ENCODE peak calls at places on chromosomes 13 and 19, in ten cellular contexts. R is NCI-H2081; C is astrocyte; Q is RWPE1; K is WTC11; M is activated CD4-positive, alpha-beta T cell treated with anti-CD3 and anti-CD28 coated beads for 1 hour; O is mammary epithelial cell; N is MCF 10A; I is MV-4-11; J is activated T-cell treated with anti-CD3 and anti-CD28 coated beads for 1 hour. G is an unnamed sample.

GRCh38 chr19:3190921-3191805 is 5.4 kb downstream of the NCLN start:
- DNase-seq in R (no peak), C (no peak), Q (no peak), K (no peak), M (no peak), O (no peak), N (no peak), I (no peak), J (no peak), G (no peak)

GRCh38 chr13:59086147-59086546 is 1077.6 kb downstream of the DIAPH3 start:
- DNase-seq in R (no peak), C (peak; percentile 97), Q (no peak), K (no peak), M (no peak), O (peak; percentile 31), N (peak; percentile 57), I (no peak), J (no peak), G (peak; percentile 85)

GRCh38 chr19:10120538-10121198 is 969 bp upstream of the EIF3G start:
- DNase-seq in R (no peak), C (peak; percentile 83), Q (peak; percentile 74), K (no peak), M (no peak), O (peak; percentile 88), N (peak; percentile 68), I (no peak), J (no peak), G (peak; percentile 31)

GRCh38 chr13:24741016-24741662 is 22.8 kb upstream of the RNF17 start:
- DNase-seq in R (no peak), C (no peak), Q (no peak), K (no peak), M (no peak), O (no peak), N (peak; percentile 33), I (no peak), J (no peak), G (no peak)

GRCh38 chr13:39016789-39017188 is 21.1 kb downstream of the PROSER1 start:
- DNase-seq in R (peak; percentile 27), C (no peak), Q (peak; percentile 33), K (no peak), M (no peak), O (peak; percentile 37), N (peak; percentile 52), I (peak; percentile 9), J (no peak), G (peak; percentile 52)

GRCh38 chr13:39451301-39451700 is 151.7 kb downstream of the LHFPL6 start:
- DNase-seq in R (peak; percentile 12), C (peak; percentile 25), Q (no peak), K (no peak), M (no peak), O (peak; percentile 19), N (peak; percentile 53), I (peak; percentile 74), J (no peak), G (no peak)

GRCh38 chr13:77448689-77449088 is 86.8 kb upstream of the SCEL start:
- DNase-seq in R (no peak), C (no peak), Q (no peak), K (peak; percentile 11), M (no peak), O (no peak), N (no peak), I (peak; percentile 80), J (no peak), G (no peak)

GRCh38 chr13:41546372-41547252 is 89.3 kb downstream of the RGCC start:
- DNase-seq in R (no peak), C (peak; percentile 93), Q (peak; percentile 55), K (no peak), M (no peak), O (peak; percentile 94), N (peak; percentile 46), I (peak; percentile 40), J (no peak), G (peak; percentile 88)

GRCh38 chr13:94677799-94678198 is 34.5 kb downstream of the SOX21 start:
- DNase-seq in R (no peak), C (no peak), Q (no peak), K (no peak), M (no peak), O (no peak), N (no peak), I (no peak), J (no peak), G (no peak)

GRCh38 chr19:13846533-13847032 is 30.4 kb upstream of the NANOS3 start:
- DNase-seq in R (no peak), C (peak; percentile 91), Q (no peak), K (peak; percentile 82), M (peak; percentile 94), O (peak; percentile 89), N (peak; percentile 86), I (peak; percentile 96), J (peak; percentile 87), G (peak; percentile 97)

GRCh38 chr19:54444737-54445136 is 4.3 kb upstream of the LENG8 start:
- DNase-seq in R (no peak), C (no peak), Q (no peak), K (no peak), M (no peak), O (no peak), N (no peak), I (no peak), J (no peak), G (no peak)

GRCh38 chr19:6271721-6272410 is 7.9 kb downstream of the MLLT1 start:
- DNase-seq in R (peak; percentile 39), C (peak; percentile 80), Q (no peak), K (peak; percentile 24), M (no peak), O (no peak), N (no peak), I (peak; percentile 14), J (no peak), G (peak; percentile 47)

GRCh38 chr13:30743319-30744055 is 8.1 kb downstream of the ALOX5AP start:
- DNase-seq in R (no peak), C (peak; percentile 100), Q (peak; percentile 93), K (no peak), M (no peak), O (peak; percentile 95), N (peak; percentile 95), I (peak; percentile 91), J (no peak), G (peak; percentile 99)

GRCh38 chr19:12581100-12581499 is 29.5 kb downstream of the ZNF490 start:
- DNase-seq in R (no peak), C (no peak), Q (no peak), K (no peak), M (no peak), O (no peak), N (no peak), I (no peak), J (no peak), G (no peak)

GRCh38 chr13:37313383-37313782 is 207.9 kb upstream of the CSNK1A1L start:
- DNase-seq in R (no peak), C (peak; percentile 96), Q (peak; percentile 71), K (no peak), M (no peak), O (peak; percentile 91), N (peak; percentile 86), I (no peak), J (no peak), G (no peak)

GRCh38 chr19:29528946-29529645 is 3.3 kb downstream of the VSTM2B start:
- DNase-seq in R (no peak), C (no peak), Q (no peak), K (peak; percentile 33), M (no peak), O (peak; percentile 2), N (no peak), I (no peak), J (no peak), G (no peak)

GRCh38 chr19:7980635-7981121 is 24.8 kb downstream of the ELAVL1 start:
- DNase-seq in R (no peak), C (no peak), Q (no peak), K (no peak), M (no peak), O (no peak), N (no peak), I (no peak), J (no peak), G (no peak)

GRCh38 chr19:40365613-40366401 is 17.3 kb downstream of the PLD3 start:
- DNase-seq in R (no peak), C (peak; percentile 22), Q (peak; percentile 96), K (peak; percentile 89), M (no peak), O (no peak), N (no peak), I (peak; percentile 67), J (peak; percentile 11), G (peak; percentile 30)

GRCh38 chr19:11453468-11454341 is 18.3 kb downstream of the PRKCSH start:
- DNase-seq in R (no peak), C (no peak), Q (no peak), K (peak; percentile 64), M (no peak), O (no peak), N (no peak), I (no peak), J (no peak), G (no peak)

GRCh38 chr19:16263115-16263839 is 61.3 kb upstream of the KLF2 start:
- DNase-seq in R (no peak), C (no peak), Q (no peak), K (no peak), M (no peak), O (no peak), N (no peak), I (no peak), J (no peak), G (no peak)

GRCh38 chr13:78680611-78681010 is 21.7 kb upstream of the OBI1 start:
- DNase-seq in R (no peak), C (no peak), Q (no peak), K (no peak), M (no peak), O (no peak), N (no peak), I (no peak), J (no peak), G (no peak)

GRCh38 chr13:31775686-31776085 is 36.4 kb downstream of the RXFP2 start:
- DNase-seq in R (no peak), C (peak; percentile 31), Q (no peak), K (no peak), M (no peak), O (no peak), N (no peak), I (peak; percentile 67), J (no peak), G (no peak)

GRCh38 chr13:44818428-44818827 is 170.8 kb downstream of the NUFIP1 start:
- DNase-seq in R (no peak), C (no peak), Q (peak; percentile 24), K (no peak), M (no peak), O (peak; percentile 16), N (peak; percentile 28), I (peak; percentile 27), J (no peak), G (peak; percentile 40)

GRCh38 chr19:17872251-17873001 is 681 bp downstream of the SLC5A5 start:
- DNase-seq in R (no peak), C (no peak), Q (no peak), K (no peak), M (no peak), O (no peak), N (no peak), I (no peak), J (no peak), G (no peak)

GRCh38 chr13:39688699-39689405 is 33.4 kb downstream of the COG6 start:
- DNase-seq in R (no peak), C (peak; percentile 72), Q (no peak), K (no peak), M (no peak), O (no peak), N (no peak), I (peak; percentile 38), J (no peak), G (no peak)

GRCh38 chr13:104949840-104950805 is 1585.3 kb downstream of the EFNB2 start:
- DNase-seq in R (no peak), C (peak; percentile 35), Q (no peak), K (no peak), M (no peak), O (no peak), N (no peak), I (no peak), J (no peak), G (peak; percentile 22)

GRCh38 chr13:45292176-45292575 is 48.8 kb downstream of the TPT1 start:
- DNase-seq in R (no peak), C (peak; percentile 26), Q (peak; percentile 62), K (no peak), M (no peak), O (peak; percentile 88), N (peak; percentile 61), I (no peak), J (no peak), G (peak; percentile 75)

GRCh38 chr19:49931293-49932040 is 2.2 kb upstream of the NUP62 start:
- DNase-seq in R (no peak), C (no peak), Q (no peak), K (no peak), M (no peak), O (no peak), N (no peak), I (no peak), J (no peak), G (no peak)

G was measured in kidney tubule cell.